ENCODE peak calls at places on chromosomes 12 and 14, in four cellular contexts. K is T-helper 1 cell, W is LoVo, J is fibroblast of the aortic adventitia. R is an unnamed sample.
A peak's percentile ranks its signal among the peaks of the same experiment; 100 is the strongest.

GRCh38 chr12:57229041-57229633 is 374 bp upstream of the SHMT2 start:
- DNase-seq in K (no peak), W (no peak), J (no peak), R (no peak)

GRCh38 chr12:47238665-47239064 is 158.9 kb upstream of the AMIGO2 start:
- DNase-seq in J (peak; percentile 58), K (no peak), W (no peak), R (no peak)

GRCh38 chr12:99911076-99911475 is 73.7 kb downstream of the ANKS1B start:
- DNase-seq in J (peak; percentile 95), K (no peak), W (no peak), R (no peak)

GRCh38 chr12:83408841-83409240 is 722.1 kb downstream of the TMTC2 start:
- DNase-seq in K (no peak), J (no peak), W (no peak), R (no peak)

GRCh38 chr14:62445570-62445969 is 599.7 kb downstream of the KCNH5 start:
- DNase-seq in W (no peak), K (no peak), J (no peak), R (no peak)

GRCh38 chr14:40436551-40436950 is 1004.3 kb upstream of the FBXO33 start:
- DNase-seq in W (no peak), J (no peak), K (no peak), R (no peak)

GRCh38 chr14:92314182-92314581 is 8.8 kb upstream of the SLC24A4 start:
- DNase-seq in K (no peak), J (no peak), W (no peak), R (no peak)

GRCh38 chr14:100726467-100726811 is 253 bp upstream of the DLK1 start:
- DNase-seq in W (no peak), K (no peak), J (no peak), R (no peak)

GRCh38 chr12:53964315-53964713 is 8.6 kb upstream of the HOXC11 start:
- DNase-seq in W (no peak), J (no peak), K (no peak), R (no peak)

GRCh38 chr14:30725763-30726162 is 103.6 kb downstream of the SCFD1 start:
- DNase-seq in W (no peak), K (no peak), J (no peak), R (no peak)

GRCh38 chr12:47767197-47767724 is 5.8 kb upstream of the SLC48A1 start:
- DNase-seq in K (peak; percentile 56), W (peak; percentile 56), J (peak; percentile 59), R (peak; percentile 64)

GRCh38 chr12:47121146-47121545 is 41.4 kb upstream of the AMIGO2 start:
- DNase-seq in K (no peak), W (no peak), J (no peak), R (no peak)